ENCODE peak calls at places on chromosomes 1 and 21, in nine cellular contexts. E is heart left ventricle, M is GM12878, C is cardiac muscle cell, U is esophagus squamous epithelium, N is thyroid gland, A is pancreas, H is transverse colon, W is ovary. R is an unnamed sample. For H3K36me3 and H3K27me3, the result is how much of the 10 kb centered on the place peaks cover.

GRCh38 chr1:26626994-26627393 is 68.8 kb upstream of the ARID1A start:
- DNase-seq in H (no peak), M (no peak), A (no peak), U (no peak), E (no peak), C (no peak), W (no peak), N (peak), R (no peak)

GRCh38 chr1:204251286-204251685 is 37.5 kb upstream of the GOLT1A start:
- DNase-seq in H (no peak), A (no peak), U (no peak), C (no peak), W (no peak), E (no peak), N (no peak), M (no peak), R (no peak)

GRCh38 chr1:116152950-116153691 is 41.9 kb downstream of the MAB21L3 start:
- DNase-seq in N (no peak), E (no peak), C (no peak), H (peak), W (no peak), M (no peak), A (no peak), U (no peak), R (no peak)

GRCh38 chr1:208668991-208669390 is 424.8 kb upstream of the PLXNA2 start:
- DNase-seq in E (no peak), C (peak), A (no peak), N (no peak), H (no peak), M (no peak), U (no peak), W (no peak), R (no peak)

GRCh38 chr1:88061106-88061829 is 622.8 kb upstream of the PKN2 start:
- DNase-seq in N (peak), A (no peak), C (peak), M (no peak), H (peak), U (no peak), E (no peak), W (no peak), R (peak)

GRCh38 chr1:101496109-101496508 is 259.3 kb downstream of the S1PR1 start:
- DNase-seq in C (no peak), E (no peak), N (no peak), A (no peak), M (no peak), W (no peak), H (no peak), U (no peak), R (no peak)

GRCh38 chr1:202579806-202580205 is 130.4 kb downstream of the SYT2 start:
- DNase-seq in A (no peak), C (no peak), U (no peak), E (no peak), W (no peak), H (no peak), N (no peak), M (no peak), R (peak)

GRCh38 chr1:243628476-243628907 is 221.6 kb downstream of the AKT3 start:
- DNase-seq in U (no peak), M (no peak), N (no peak), H (no peak), C (no peak), E (no peak), W (no peak), A (no peak), R (no peak)

GRCh38 chr1:201136696-201137392 is 9.9 kb upstream of the ASCL5 start:
- DNase-seq in M (no peak), E (no peak), H (no peak), A (no peak), C (no peak), U (no peak), N (no peak), W (no peak), R (no peak)

GRCh38 chr1:8283058-8283884 is 34.6 kb upstream of the SLC45A1 start:
- DNase-seq in M (peak), H (peak), C (no peak), N (no peak), W (no peak), A (no peak), E (no peak), U (no peak), R (no peak)

GRCh38 chr1:41795205-41795762 is 123.4 kb downstream of the HIVEP3 start:
- DNase-seq in A (no peak), U (no peak), M (no peak), N (no peak), C (peak), E (no peak), H (no peak), W (no peak), R (no peak)

GRCh38 chr1:198936371-198937083 is 297.7 kb downstream of the PTPRC start:
- DNase-seq in M (no peak), A (no peak), W (no peak), E (no peak), N (no peak), H (no peak), U (no peak), C (no peak), R (no peak)

GRCh38 chr1:36879613-36880012 is 154.7 kb downstream of the GRIK3 start:
- DNase-seq in M (no peak), N (no peak), A (no peak), C (no peak), H (no peak), U (no peak), W (no peak), E (no peak), R (no peak)

GRCh38 chr21:37787456-37787855 is 128.8 kb downstream of the KCNJ6 start:
- DNase-seq in W (no peak), N (no peak), A (no peak), M (no peak), C (no peak), H (no peak), U (no peak), E (no peak), R (peak)

GRCh38 chr1:205750683-205751651 is 985 bp upstream of the NUCKS1 start:
- DNase-seq in H (no peak), C (peak), U (no peak), N (no peak), W (no peak), E (no peak), M (no peak), A (no peak), R (no peak)

GRCh38 chr1:56068908-56069307 is 510.5 kb downstream of the PLPP3 start:
- DNase-seq in C (no peak), N (no peak), W (no peak), M (no peak), H (no peak), U (no peak), E (no peak), A (no peak), R (no peak)

GRCh38 chr1:244450597-244451538 is 841 bp downstream of the ADSS2 start:
- DNase-seq in C (peak), M (no peak), W (peak), E (peak), N (peak), U (no peak), H (peak), A (peak), R (no peak)

GRCh38 chr21:42063206-42063577 is 7.9 kb upstream of the UMODL1 start:
- DNase-seq in N (peak), U (no peak), E (peak), C (no peak), A (no peak), H (peak), W (no peak), M (peak), R (no peak)

GRCh38 chr21:36839123-36839522 is 127.3 kb downstream of the HLCS start:
- DNase-seq in H (no peak), E (no peak), N (peak), M (no peak), W (no peak), U (no peak), C (no peak), A (no peak), R (no peak)

GRCh38 chr1:204166237-204166636 is at the start of gene REN:
- DNase-seq in E (no peak), M (no peak), N (no peak), A (no peak), U (no peak), W (no peak), H (no peak), C (no peak), R (no peak)

GRCh38 chr21:42088148-42088547 is 17.0 kb downstream of the UMODL1 start:
- DNase-seq in U (no peak), H (no peak), C (no peak), E (peak), A (no peak), M (no peak), W (no peak), N (no peak), R (no peak)

GRCh38 chr1:195715652-195716051 is 892.6 kb downstream of the KCNT2 start:
- DNase-seq in M (no peak), N (no peak), C (no peak), W (no peak), U (no peak), A (no peak), H (no peak), E (no peak), R (no peak)

GRCh38 chr1:170664828-170665617 is 1.1 kb downstream of the PRRX1 start:
- DNase-seq in M (no peak), U (no peak), W (no peak), H (peak), C (peak), E (peak), A (peak), N (peak), R (no peak)

GRCh38 chr1:219577331-219577730 is 35.6 kb downstream of the ZC3H11B start:
- DNase-seq in E (no peak), U (no peak), H (no peak), C (no peak), N (no peak), A (no peak), M (no peak), W (no peak), R (no peak)

GRCh38 chr1:93552751-93553455 is 105.0 kb downstream of the FNBP1L start:
- DNase-seq in C (no peak), W (no peak), N (no peak), U (no peak), E (no peak), H (no peak), M (no peak), A (no peak), R (no peak)

GRCh38 chr1:161071886-161072371 is 2.2 kb upstream of the ARHGAP30 start:
- DNase-seq in U (no peak), A (peak), C (peak), H (peak), E (peak), M (no peak), N (peak), W (no peak), R (no peak)

GRCh38 chr1:34231441-34231840 is 54.7 kb downstream of the C1orf94 start:
- DNase-seq in U (no peak), E (no peak), W (no peak), M (no peak), H (no peak), N (no peak), C (no peak), A (no peak), R (no peak)

GRCh38 chr1:51750218-51750617 is 128.3 kb downstream of the NRDC start:
- DNase-seq in W (no peak), E (no peak), M (no peak), C (no peak), N (no peak), U (no peak), A (no peak), H (no peak), R (no peak)

GRCh38 chr1:12275370-12275769 is 45.5 kb downstream of the VPS13D start:
- DNase-seq in E (no peak), C (peak), H (peak), N (peak), A (peak), W (peak), M (no peak), U (no peak), R (no peak)

GRCh38 chr1:14362331-14362730 is 236.2 kb upstream of the KAZN start:
- DNase-seq in H (no peak), M (no peak), W (no peak), N (no peak), A (no peak), E (no peak), C (no peak), U (no peak), R (no peak)

GRCh38 chr1:202343652-202344349 is 2.1 kb upstream of the UBE2T start:
- DNase-seq in C (peak), H (no peak), M (no peak), E (no peak), U (no peak), W (no peak), N (no peak), A (no peak), R (no peak)

GRCh38 chr1:24151175-24151533 is 8.2 kb upstream of the IL22RA1 start:
- DNase-seq in U (no peak), H (peak), E (no peak), N (peak), C (peak), A (peak), W (no peak), M (no peak), R (no peak)

GRCh38 chr21:46323227-46323709 is 402 bp downstream of the C21orf58 start:
- DNase-seq in A (no peak), C (peak), U (no peak), N (no peak), E (no peak), W (no peak), M (no peak), H (no peak), R (no peak)

GRCh38 chr21:44337941-44338895 is 972 bp downstream of the CFAP410 start:
- DNase-seq in M (no peak), N (peak), A (peak), C (peak), E (peak), H (peak), W (peak), U (no peak), R (no peak)
- TF ChIP-seq CTCF in M (peak), N (peak), A (no peak), C (peak), E (peak), H (peak), W (peak), U (no peak), R (peak)

DNA sequence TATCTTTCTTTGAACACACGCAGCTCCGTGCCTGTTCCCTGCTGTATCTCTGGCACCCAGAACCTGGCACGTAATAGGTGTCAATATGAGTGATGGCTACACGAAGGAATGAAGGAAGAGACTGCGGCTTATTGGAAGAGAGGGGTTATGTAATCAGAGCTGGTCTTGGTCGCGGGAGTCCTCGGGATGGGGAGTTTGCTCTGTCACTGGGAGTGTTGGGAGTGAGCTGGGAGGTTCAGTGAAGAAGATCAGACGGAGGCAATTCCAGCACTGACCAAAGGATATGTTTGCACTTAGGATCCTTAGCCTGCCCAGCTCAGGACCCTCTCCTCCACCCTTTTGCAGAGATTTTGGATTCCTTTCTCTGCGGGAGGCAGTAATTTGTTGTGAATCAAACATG is 709.1 kb downstream of the PTPRU start:
- DNase-seq in U (no peak), E (no peak), C (no peak), H (no peak), A (no peak), W (no peak), M (no peak), N (no peak), R (no peak)
- H3K36me3 ChIP-seq in U (under half), E (under half), C (under half), H (under half), A (under half), W (under half), M (under half), N (under half), R (under half)

DNA sequence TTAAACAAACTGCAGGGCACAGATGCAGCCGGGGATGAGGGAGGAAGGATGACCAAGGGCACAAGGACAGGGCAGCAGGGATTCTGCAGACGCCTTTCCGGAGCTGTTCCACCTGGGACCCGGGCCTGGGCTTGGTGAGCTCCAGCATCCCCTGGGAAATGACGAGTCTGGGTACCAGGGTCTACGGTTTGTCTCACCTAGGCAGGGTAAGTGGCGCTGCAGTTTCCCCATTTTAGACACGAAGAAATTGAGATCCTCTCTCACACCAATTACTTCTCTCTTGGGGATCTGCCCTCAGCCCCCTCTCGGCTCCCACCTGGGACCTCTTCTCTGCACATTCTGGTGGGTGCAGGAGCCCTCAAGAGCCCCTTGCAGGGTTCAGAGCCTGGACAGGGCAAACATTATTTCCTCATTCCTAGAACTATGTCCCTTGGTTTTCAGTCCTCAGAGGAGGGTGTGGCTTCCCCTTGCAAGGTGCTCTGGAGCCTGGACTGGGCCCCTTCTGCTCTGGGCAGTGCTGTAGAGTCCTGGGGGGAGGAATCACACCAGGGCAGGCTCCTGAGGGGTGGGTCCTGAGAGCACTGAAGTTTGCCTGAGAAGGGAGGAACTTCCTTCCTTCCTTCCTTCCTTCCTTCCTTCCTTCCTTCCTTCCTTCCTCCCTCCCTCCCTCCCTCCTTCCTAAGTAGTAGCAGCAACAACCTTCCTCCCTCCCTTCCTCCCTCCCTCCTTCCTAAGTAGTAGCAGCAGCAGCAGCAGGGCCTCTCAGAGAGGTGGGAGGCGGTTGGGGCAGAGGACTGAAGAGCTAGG is 16.0 kb downstream of the RAP1GAP start:
- DNase-seq in A (no peak), C (no peak), W (no peak), U (no peak), E (peak), N (peak), H (no peak), M (no peak), R (no peak)
- H3K27me3 ChIP-seq in A (under half), C (under half), W (under half), U (under half), E (under half), N (under half), H (under half), M (under half), R (under half)

GRCh38 chr1:68162761-68163160 is 69.6 kb downstream of the WLS start:
- DNase-seq in M (no peak), C (no peak), H (no peak), A (no peak), N (no peak), W (no peak), U (no peak), E (no peak), R (no peak)
- TF ChIP-seq CTCF in M (no peak), C (peak), H (no peak), A (no peak), N (no peak), W (no peak), U (no peak), E (no peak), R (no peak)

GRCh38 chr1:29152046-29152805 is 28.5 kb upstream of the TMEM200B start:
- DNase-seq in A (no peak), H (no peak), M (no peak), U (no peak), N (no peak), W (no peak), E (no peak), C (no peak), R (no peak)
- H3K36me3 ChIP-seq in A (half or more), H (under half), M (under half), U (half or more), N (half or more), W (under half), E (half or more), C (half or more), R (under half)

DNA sequence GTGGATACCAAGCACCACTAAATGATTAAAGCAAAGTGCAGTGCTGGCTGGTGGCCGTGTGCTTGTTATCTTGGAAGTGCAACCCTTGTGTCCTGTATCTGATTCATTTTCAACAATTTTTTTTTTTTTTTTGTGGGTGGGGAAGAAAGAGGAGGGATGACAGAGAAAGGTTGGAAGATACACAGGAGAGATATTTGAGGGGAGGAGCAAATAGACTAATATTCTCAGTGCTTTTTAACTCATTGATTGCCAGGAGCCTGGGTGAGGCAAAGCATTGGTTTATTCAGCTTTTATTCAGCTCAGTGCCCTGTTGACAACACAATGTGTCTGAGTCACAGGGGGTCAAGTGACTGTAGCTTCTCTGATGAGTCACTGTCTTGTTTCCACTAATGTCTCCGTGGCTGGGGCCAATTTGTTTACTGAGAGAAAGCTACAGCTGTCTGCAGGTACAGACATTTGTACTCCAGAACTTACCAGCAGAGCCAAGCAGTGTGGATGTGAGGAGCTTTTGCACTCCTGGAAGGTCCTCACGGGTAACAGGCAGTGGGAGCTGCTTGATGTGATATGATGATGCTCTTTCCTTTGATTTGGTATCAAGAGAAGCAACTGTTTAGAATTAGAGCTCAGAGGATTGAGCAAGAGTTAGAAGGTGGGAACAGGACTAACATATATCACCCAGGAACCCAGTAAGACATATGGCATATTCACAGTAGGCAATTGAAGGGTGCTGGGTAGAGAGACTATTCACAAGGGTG is 23.6 kb upstream of the DNM3 start:
- DNase-seq in M (no peak), N (no peak), U (no peak), E (no peak), H (peak), W (no peak), A (no peak), C (no peak), R (peak)
- H3K27me3 ChIP-seq in M (under half), N (under half), U (under half), E (under half), H (under half), W (under half), A (under half), C (under half), R (under half)

GRCh38 chr1:19923137-19923952 is at the start of gene PLA2G2E:
- DNase-seq in A (no peak), W (no peak), N (no peak), M (no peak), U (no peak), H (no peak), E (no peak), C (no peak), R (no peak)
- TF ChIP-seq CTCF in A (no peak), W (no peak), N (no peak), M (no peak), U (no peak), H (no peak), E (no peak), C (no peak), R (no peak)

DNA sequence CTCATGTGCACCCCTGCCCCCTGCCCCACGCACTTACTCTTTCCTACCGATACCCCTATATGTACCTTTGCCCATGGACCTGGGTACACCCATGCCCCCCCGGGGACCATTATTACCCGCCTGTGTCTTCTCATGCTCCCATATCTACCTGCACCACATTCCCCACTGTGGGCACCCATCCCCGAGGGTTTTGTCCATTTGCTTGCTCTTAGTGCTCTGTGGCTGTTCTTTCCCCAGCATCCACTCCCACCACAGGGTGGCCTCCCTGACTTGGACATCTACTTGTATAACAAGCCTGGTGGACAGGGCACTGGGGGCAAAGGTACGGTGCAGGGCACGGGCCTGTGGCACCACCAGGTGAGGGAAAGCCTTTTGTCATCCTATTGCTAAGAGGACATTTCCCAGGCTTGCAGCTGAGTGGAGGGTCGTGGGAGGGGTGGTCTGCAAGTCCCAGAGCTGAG is 14.6 kb downstream of the HYI start:
- DNase-seq in W (peak), M (no peak), U (no peak), C (no peak), A (peak), E (no peak), N (no peak), H (peak), R (no peak)
- H3K36me3 ChIP-seq in W (under half), M (under half), U (half or more), C (under half), A (under half), E (half or more), N (half or more), H (under half), R (under half)

R was measured in BJ.